ENCODE peak calls at places on chromosomes 13 and 19, in ten cellular contexts. U is GM04504, J is epithelial cell of esophagus, F is GOT3, L is AG08395, S is GM12865, O is nucleus accumbens, E is AML-193, T is mesenchymal stem cell, P is endothelial cell. Q is an unnamed sample.

GRCh38 chr13:48979892-48980291 is 4.2 kb downstream of the FNDC3A start:
- DNase-seq in E (peak; percentile 54), P (no peak), U (no peak), F (no peak), T (no peak), J (no peak), L (no peak), S (peak; percentile 79), O (no peak), Q (no peak)

GRCh38 chr19:1171755-1172352 is 2.2 kb downstream of the SBNO2 start:
- DNase-seq in O (no peak), J (peak; percentile 50), L (no peak), E (no peak), T (no peak), F (no peak), S (no peak), U (no peak), P (no peak), Q (no peak)

GRCh38 chr19:38264486-38265212 is at the start of gene SPINT2:
- DNase-seq in P (peak; percentile 67), S (no peak), J (no peak), F (no peak), O (peak; percentile 28), E (no peak), T (no peak), U (no peak), L (no peak), Q (no peak)

GRCh38 chr13:113053376-113053775 is 52.2 kb upstream of the F7 start:
- DNase-seq in S (no peak), U (no peak), F (no peak), J (no peak), L (no peak), O (no peak), T (no peak), E (no peak), P (no peak), Q (no peak)

GRCh38 chr13:62747152-62747551 is 1331.5 kb upstream of the PCDH20 start:
- DNase-seq in J (no peak), P (no peak), E (no peak), O (no peak), S (no peak), T (no peak), U (no peak), L (no peak), F (no peak), Q (no peak)

GRCh38 chr19:41366089-41366488 is 2.1 kb upstream of the B9D2 start:
- DNase-seq in S (peak; percentile 63), E (no peak), P (no peak), T (no peak), U (no peak), O (no peak), L (no peak), F (no peak), J (no peak), Q (no peak)

GRCh38 chr19:3607398-3608078 is 863 bp upstream of the TBXA2R start:
- DNase-seq in P (no peak), T (peak; percentile 45), U (no peak), L (peak; percentile 63), S (no peak), J (no peak), F (no peak), E (no peak), O (no peak), Q (no peak)

GRCh38 chr13:24264976-24265375 is 44.4 kb upstream of the C1QTNF9 start:
- DNase-seq in F (no peak), J (peak; percentile 53), L (no peak), P (no peak), T (no peak), E (no peak), U (no peak), O (no peak), S (peak; percentile 67), Q (no peak)

GRCh38 chr13:43473437-43473836 is 313.3 kb downstream of the ENOX1 start:
- DNase-seq in P (no peak), U (no peak), S (no peak), J (no peak), T (no peak), E (no peak), L (no peak), O (no peak), F (no peak), Q (no peak)

GRCh38 chr13:41905600-41906254 is 55.2 kb downstream of the VWA8 start:
- DNase-seq in L (peak; percentile 44), O (no peak), S (peak; percentile 70), U (no peak), F (no peak), T (peak; percentile 52), J (peak; percentile 68), P (no peak), E (peak; percentile 74), Q (peak; percentile 65)

GRCh38 chr19:13742756-13743155 is 21.6 kb upstream of the MRI1 start:
- DNase-seq in J (peak; percentile 59), F (no peak), L (no peak), S (no peak), O (no peak), P (no peak), U (no peak), T (no peak), E (no peak), Q (no peak)

GRCh38 chr13:49690133-49690989 is 925 bp downstream of the EBPL start:
- DNase-seq in T (peak; percentile 64), F (no peak), U (no peak), S (no peak), O (no peak), E (peak; percentile 59), J (peak; percentile 69), L (peak; percentile 34), P (no peak), Q (peak; percentile 68)

GRCh38 chr19:38321646-38322323 is 2.1 kb downstream of the KCNK6 start:
- DNase-seq in T (peak; percentile 72), S (no peak), E (no peak), P (no peak), O (no peak), J (peak; percentile 94), U (no peak), F (no peak), L (peak; percentile 31), Q (peak; percentile 61)

GRCh38 chr19:18733196-18733647 is 49.7 kb downstream of the CRTC1 start:
- DNase-seq in O (no peak), L (no peak), E (no peak), J (no peak), T (peak; percentile 92), S (no peak), F (no peak), U (no peak), P (no peak), Q (no peak)

GRCh38 chr19:18603255-18603957 is 3.2 kb downstream of the CRLF1 start:
- DNase-seq in P (peak; percentile 36), J (no peak), T (peak; percentile 64), F (no peak), L (peak; percentile 63), E (no peak), S (peak; percentile 24), O (no peak), U (no peak), Q (no peak)

GRCh38 chr13:97928306-97928705 is 25.2 kb upstream of the IPO5 start:
- DNase-seq in O (no peak), J (no peak), S (no peak), U (no peak), E (no peak), L (no peak), T (no peak), P (no peak), F (no peak), Q (no peak)

GRCh38 chr13:79445968-79446645 is 34.8 kb upstream of the NDFIP2 start:
- DNase-seq in O (no peak), L (no peak), T (no peak), E (no peak), F (no peak), J (no peak), U (no peak), P (no peak), S (no peak), Q (no peak)

GRCh38 chr13:40170091-40170490 is 496.4 kb downstream of the FOXO1 start:
- DNase-seq in P (no peak), F (no peak), T (no peak), L (no peak), E (no peak), J (no peak), U (no peak), S (no peak), O (no peak), Q (no peak)

GRCh38 chr19:52748336-52748950 is 13.6 kb upstream of the ZNF611 start:
- DNase-seq in F (no peak), J (peak; percentile 55), U (no peak), O (no peak), T (peak; percentile 52), E (no peak), S (peak; percentile 12), L (peak; percentile 36), P (peak; percentile 7), Q (peak; percentile 47)

GRCh38 chr13:114026128-114026880 is 52.4 kb upstream of the C13orf46 start:
- DNase-seq in F (no peak), S (no peak), P (no peak), U (no peak), O (no peak), L (no peak), E (no peak), J (no peak), T (no peak), Q (no peak)

GRCh38 chr19:55484571-55485438 is at the start of gene NAT14:
- DNase-seq in P (peak; percentile 72), O (peak; percentile 30), E (no peak), J (peak; percentile 37), U (no peak), F (peak; percentile 21), S (peak; percentile 77), T (peak; percentile 86), L (peak; percentile 87), Q (peak; percentile 50)

GRCh38 chr13:109387438-109387837 is 398.9 kb downstream of the IRS2 start:
- DNase-seq in T (no peak), E (peak; percentile 34), J (no peak), L (no peak), S (no peak), P (no peak), F (no peak), U (no peak), O (no peak), Q (no peak)

GRCh38 chr19:2813235-2814160 is 6.2 kb upstream of the ZNF554 start:
- DNase-seq in T (no peak), S (no peak), E (no peak), O (no peak), U (no peak), F (no peak), L (no peak), J (peak; percentile 43), P (no peak), Q (no peak)

Q was measured in MCF 10A.